ENCODE peak calls at places on chromosomes 6 and 20, in seven cellular contexts. E, O, P, N, Y, C and D are unnamed samples.
A peak's percentile ranks its signal among the peaks of the same experiment; 100 is the strongest.

GRCh38 chr6:131061041-131061770 is 1.8 kb downstream of the EPB41L2 start:
- DNase-seq in E (no peak), O (peak; percentile 52), P (peak; percentile 63), N (no peak), Y (no peak), C (no peak), D (peak; percentile 44)

GRCh38 chr20:10715035-10715434 is 41.2 kb upstream of the JAG1 start:
- DNase-seq in E (no peak), O (peak; percentile 86), P (peak; percentile 64), N (no peak), Y (peak; percentile 65), C (no peak), D (no peak)

GRCh38 chr6:34530753-34531365 is 25.3 kb downstream of the SPDEF start:
- DNase-seq in E (no peak), O (no peak), P (no peak), N (no peak), Y (no peak), C (no peak), D (no peak)

GRCh38 chr20:44494266-44494665 is 18.6 kb downstream of the TTPAL start:
- DNase-seq in E (no peak), O (no peak), P (peak; percentile 67), N (no peak), Y (no peak), C (no peak), D (no peak)

GRCh38 chr6:18263561-18264337 is 581 bp downstream of the DEK start:
- DNase-seq in E (peak; percentile 28), O (no peak), P (peak; percentile 83), N (peak; percentile 64), Y (no peak), C (no peak), D (no peak)

GRCh38 chr20:46566125-46566524 is 15.7 kb upstream of the OCSTAMP start:
- DNase-seq in E (no peak), O (no peak), P (no peak), N (no peak), Y (no peak), C (no peak), D (no peak)

GRCh38 chr6:87907521-87907920 is 140.1 kb upstream of the SPACA1 start:
- DNase-seq in E (peak; percentile 72), O (no peak), P (peak; percentile 77), N (no peak), Y (no peak), C (no peak), D (no peak)

GRCh38 chr6:143368426-143368825 is 82.1 kb downstream of the ADAT2 start:
- DNase-seq in E (no peak), O (no peak), P (peak; percentile 75), N (no peak), Y (no peak), C (no peak), D (no peak)

GRCh38 chr6:53818845-53819609 is 24.2 kb downstream of the LRRC1 start:
- DNase-seq in E (no peak), O (no peak), P (no peak), N (no peak), Y (no peak), C (no peak), D (no peak)

GRCh38 chr20:43043887-43044286 is 145.8 kb downstream of the PTPRT start:
- DNase-seq in E (no peak), O (no peak), P (no peak), N (no peak), Y (no peak), C (no peak), D (peak; percentile 36)

GRCh38 chr20:49779972-49780371 is 32.7 kb upstream of the SLC9A8 start:
- DNase-seq in E (no peak), O (no peak), P (no peak), N (no peak), Y (no peak), C (no peak), D (no peak)

GRCh38 chr20:49784291-49784690 is 28.3 kb upstream of the SLC9A8 start:
- DNase-seq in E (no peak), O (no peak), P (no peak), N (no peak), Y (no peak), C (no peak), D (no peak)

GRCh38 chr20:49785149-49785850 is 27.3 kb upstream of the SLC9A8 start:
- DNase-seq in E (no peak), O (no peak), P (no peak), N (no peak), Y (no peak), C (no peak), D (no peak)

GRCh38 chr20:49785851-49786174 is 26.8 kb upstream of the SLC9A8 start:
- DNase-seq in E (peak; percentile 89), O (no peak), P (no peak), N (no peak), Y (no peak), C (no peak), D (no peak)

GRCh38 chr20:49781676-49782075 is 31.0 kb upstream of the SLC9A8 start:
- DNase-seq in E (no peak), O (no peak), P (no peak), N (no peak), Y (no peak), C (no peak), D (no peak)
- TF ChIP-seq EZH2 in E (no peak), O (no peak), P (no peak), N (no peak), Y (no peak), C (no peak), D (no peak)

DNA sequence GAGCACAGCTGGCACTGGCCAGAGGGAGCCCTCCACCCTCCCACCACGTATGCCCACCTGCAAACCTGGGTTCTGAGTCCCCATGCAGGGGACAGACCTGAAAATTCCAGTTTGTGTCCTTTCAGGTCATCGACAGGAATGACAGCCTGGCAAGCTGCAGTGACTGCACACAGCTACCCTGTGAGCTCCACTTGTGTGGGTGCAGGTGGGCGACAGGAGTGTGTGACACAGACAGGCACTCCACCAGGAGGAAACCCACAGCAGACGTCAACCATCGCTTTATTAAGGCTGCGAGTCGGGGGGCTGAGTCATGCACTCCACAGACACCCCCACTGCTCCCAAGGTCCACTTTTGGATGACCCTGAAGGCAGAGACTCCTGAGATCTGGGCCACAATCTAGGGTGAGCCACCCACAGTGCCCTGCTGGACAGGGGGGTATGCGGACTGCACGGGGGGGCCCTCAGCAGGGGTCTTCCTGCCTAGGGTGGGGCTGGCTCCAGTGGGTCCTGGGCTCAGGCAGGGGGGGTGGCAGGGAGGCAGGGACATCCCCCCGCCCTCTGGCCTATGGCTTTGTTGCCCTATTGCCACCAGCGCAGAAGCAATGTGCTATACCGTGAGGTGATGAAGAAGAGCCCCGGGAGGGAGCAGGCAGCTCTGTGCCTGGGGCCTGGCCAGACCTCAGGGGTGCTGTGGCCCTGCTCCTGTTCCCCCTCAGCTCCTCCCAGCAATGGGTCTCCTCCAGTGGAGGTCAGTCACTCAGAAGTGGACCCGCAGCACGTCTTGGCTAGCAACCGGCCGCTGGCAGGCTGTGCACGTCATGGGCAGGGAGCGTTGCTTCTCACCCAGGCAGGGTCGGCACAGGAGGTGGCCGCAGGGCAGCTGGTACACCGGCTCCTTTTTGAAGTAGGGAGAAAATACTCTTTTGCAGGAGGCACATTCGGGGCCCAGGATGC is 25.1 kb upstream of the AVP start:
- DNase-seq in E (no peak), O (no peak), P (no peak), N (no peak), Y (no peak), C (no peak), D (no peak)
- TF ChIP-seq EZH2 in E (no peak), O (no peak), P (no peak), N (no peak), Y (no peak), C (no peak), D (no peak)

GRCh38 chr6:28768187-28768913 is 155.4 kb downstream of the TRIM27 start:
- DNase-seq in E (no peak), O (no peak), P (no peak), N (no peak), Y (no peak), C (no peak), D (no peak)
- TF ChIP-seq EZH2 in E (no peak), O (no peak), P (no peak), N (peak; percentile 61), Y (no peak), C (peak; percentile 15), D (no peak)

GRCh38 chr20:57264151-57264792 is 2.2 kb downstream of the BMP7 start:
- DNase-seq in E (no peak), O (peak; percentile 69), P (no peak), N (peak; percentile 47), Y (no peak), C (no peak), D (peak; percentile 57)

GRCh38 chr20:57265649-57266250 is 691 bp downstream of the BMP7 start:
- DNase-seq in E (no peak), O (no peak), P (no peak), N (peak; percentile 57), Y (no peak), C (no peak), D (peak; percentile 36)

GRCh38 chr20:57266251-57267157 is at the start of gene BMP7:
- DNase-seq in E (no peak), O (no peak), P (peak; percentile 34), N (peak; percentile 82), Y (no peak), C (no peak), D (peak; percentile 80)

GRCh38 chr20:57263767-57264150 is 2.7 kb downstream of the BMP7 start:
- DNase-seq in E (no peak), O (no peak), P (no peak), N (no peak), Y (no peak), C (no peak), D (no peak)

DNA sequence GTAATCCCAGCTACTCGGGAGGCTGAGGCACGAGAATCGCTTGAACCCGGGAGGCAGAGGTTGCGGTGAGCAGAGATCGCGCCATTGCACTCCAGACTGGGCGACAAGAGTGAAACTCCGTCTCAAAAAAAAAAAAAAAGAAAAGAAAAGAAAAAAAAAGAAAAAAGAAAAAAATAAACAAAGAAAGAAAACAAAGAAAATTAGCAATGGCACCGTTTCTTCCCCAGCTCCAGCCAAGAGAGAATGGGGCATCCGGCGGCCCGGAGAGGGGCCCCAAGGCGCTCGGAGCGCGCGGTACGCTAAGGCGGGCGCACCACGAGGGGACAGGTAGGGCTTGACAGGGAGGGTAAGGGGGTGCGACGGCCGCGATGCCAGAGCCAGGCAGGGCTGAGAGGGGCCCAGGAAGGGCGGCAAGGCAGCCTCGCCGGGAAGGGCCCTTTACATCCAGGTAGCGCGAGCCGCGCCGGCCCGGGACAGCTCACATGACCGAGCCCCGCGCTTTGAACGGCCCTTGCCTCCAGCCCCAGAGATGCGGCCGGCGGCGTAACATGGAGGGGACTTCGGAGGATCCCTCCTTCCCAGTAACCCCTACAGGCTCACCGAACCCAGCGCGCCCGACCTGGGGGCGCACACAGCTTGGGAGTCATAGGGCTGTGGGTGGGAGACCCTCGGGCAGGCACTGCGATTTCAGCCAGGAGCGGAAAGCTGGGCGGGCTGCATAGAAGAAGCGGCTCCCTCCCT is 1.4 kb downstream of the BMP7 start:
- DNase-seq in E (no peak), O (no peak), P (no peak), N (peak; percentile 71), Y (no peak), C (no peak), D (peak; percentile 70)
- TF ChIP-seq EZH2 in E (no peak), O (peak; percentile 56), P (peak; percentile 6), N (no peak), Y (no peak), C (peak; percentile 99), D (peak; percentile 49)